ENCODE peak calls at places on chromosomes 13 and 19, in six cellular contexts. L, A, W, J, P and S are unnamed samples.

GRCh38 chr19:12665281-12665573 is 1.3 kb downstream of the MAN2B1 start:
- DNase-seq in A (no peak), P (no peak), J (no peak), W (peak; percentile 69), L (no peak), S (peak; percentile 47)

GRCh38 chr19:48660854-48661731 is 11.7 kb downstream of the NTN5 start:
- DNase-seq in L (peak; percentile 31), P (peak; percentile 69), A (peak; percentile 91), W (peak; percentile 93), J (peak; percentile 88), S (peak; percentile 60)

GRCh38 chr13:85406269-85406975 is 392.8 kb downstream of the SLITRK6 start:
- DNase-seq in P (no peak), A (no peak), W (no peak), J (no peak), L (no peak), S (no peak)

GRCh38 chr19:2556221-2557092 is 80.5 kb downstream of the GADD45B start:
- DNase-seq in J (no peak), L (no peak), W (no peak), P (no peak), A (no peak), S (no peak)

GRCh38 chr13:50225188-50226155 is 210.2 kb downstream of the KCNRG start:
- DNase-seq in J (no peak), A (no peak), L (no peak), W (no peak), P (no peak), S (no peak)

GRCh38 chr19:45772130-45772880 is 3.3 kb upstream of the SIX5 start:
- DNase-seq in L (no peak), A (no peak), J (no peak), W (no peak), P (no peak), S (no peak)

GRCh38 chr13:43057653-43058317 is 34.4 kb downstream of the DNAJC15 start:
- DNase-seq in W (no peak), L (no peak), P (peak; percentile 52), A (peak; percentile 42), J (peak; percentile 92), S (peak; percentile 11)

GRCh38 chr19:28940751-28941500 is 272.0 kb downstream of the UQCRFS1 start:
- DNase-seq in L (no peak), A (peak; percentile 84), J (peak; percentile 2), P (no peak), W (no peak), S (no peak)

GRCh38 chr13:48297131-48297786 is 6.3 kb upstream of the RB1 start:
- DNase-seq in J (no peak), A (no peak), P (no peak), L (no peak), W (no peak), S (no peak)

GRCh38 chr13:30366083-30366482 is 56.2 kb upstream of the UBE2L5 start:
- DNase-seq in L (no peak), P (no peak), J (no peak), A (no peak), W (no peak), S (no peak)

GRCh38 chr19:5149508-5149907 is 180.6 kb downstream of the KDM4B start:
- DNase-seq in W (no peak), A (no peak), L (no peak), J (no peak), P (no peak), S (no peak)

GRCh38 chr19:30664358-30665058 is 292.3 kb downstream of the ZNF536 start:
- DNase-seq in J (no peak), W (no peak), A (no peak), L (no peak), P (no peak), S (no peak)

GRCh38 chr13:38213307-38213706 is 136.3 kb upstream of the UFM1 start:
- DNase-seq in W (no peak), L (no peak), A (peak; percentile 43), J (peak; percentile 37), P (no peak), S (no peak)

GRCh38 chr13:23674795-23675640 is 104.8 kb downstream of the TNFRSF19 start:
- DNase-seq in L (no peak), P (peak; percentile 58), W (no peak), J (peak; percentile 89), A (peak; percentile 77), S (no peak)

GRCh38 chr19:12656899-12657571 is 9.5 kb downstream of the MAN2B1 start:
- DNase-seq in J (no peak), A (no peak), P (no peak), L (no peak), W (no peak), S (no peak)

GRCh38 chr19:54279441-54279962 is 1.4 kb downstream of the LILRB2 start:
- DNase-seq in J (no peak), L (no peak), A (no peak), P (no peak), W (no peak), S (no peak)

GRCh38 chr13:44685641-44686040 is 109.5 kb upstream of the TSC22D1 start:
- DNase-seq in L (no peak), P (no peak), A (no peak), J (no peak), W (no peak), S (no peak)

GRCh38 chr19:48982280-48982679 is 10.8 kb downstream of the GYS1 start:
- DNase-seq in J (no peak), P (no peak), A (no peak), W (no peak), L (no peak), S (no peak)